ENCODE peak calls at places on chromosome 19, in nine cellular contexts. One of them, this sample, is unnamed.

GRCh38 chr19:57850553-57851017 is 926 bp downstream of the ZNF587 start:
- DNase-seq in lung microvascular endothelial cell: peak
- DNase-seq in B cell: no peak
- DNase-seq in NCI-H748 treated with DMSO at 0.1 percent for 48 hours: peak
- DNase-seq in cardiac muscle cell: peak
- DNase-seq in foreskin keratinocyte: no peak
- DNase-seq in CD4-positive, CD25-positive, alpha-beta regulatory T cell: peak
- DNase-seq in brain microvascular endothelial cell: peak
- DNase-seq in germinal center: no peak
- DNase-seq in this sample: no peak

GRCh38 chr19:45177817-45178261 is at the start of gene TRAPPC6A:
- DNase-seq in foreskin keratinocyte: peak
- DNase-seq in germinal center: no peak
- DNase-seq in NCI-H748 treated with DMSO at 0.1 percent for 48 hours: no peak
- DNase-seq in B cell: no peak
- DNase-seq in brain microvascular endothelial cell: peak
- DNase-seq in lung microvascular endothelial cell: peak
- DNase-seq in CD4-positive, CD25-positive, alpha-beta regulatory T cell: no peak
- DNase-seq in cardiac muscle cell: no peak
- DNase-seq in this sample: no peak

GRCh38 chr19:55542292-55542855 is 3.0 kb downstream of the SBK3 start:
- DNase-seq in lung microvascular endothelial cell: no peak
- DNase-seq in germinal center: no peak
- DNase-seq in B cell: no peak
- DNase-seq in NCI-H748 treated with DMSO at 0.1 percent for 48 hours: no peak
- DNase-seq in brain microvascular endothelial cell: no peak
- DNase-seq in cardiac muscle cell: no peak
- DNase-seq in foreskin keratinocyte: no peak
- DNase-seq in CD4-positive, CD25-positive, alpha-beta regulatory T cell: no peak
- DNase-seq in this sample: no peak

GRCh38 chr19:51701468-51702100 is 8.5 kb downstream of the SPACA6 start:
- DNase-seq in CD4-positive, CD25-positive, alpha-beta regulatory T cell: no peak
- DNase-seq in NCI-H748 treated with DMSO at 0.1 percent for 48 hours: no peak
- DNase-seq in cardiac muscle cell: no peak
- DNase-seq in B cell: no peak
- DNase-seq in foreskin keratinocyte: no peak
- DNase-seq in brain microvascular endothelial cell: no peak
- DNase-seq in germinal center: no peak
- DNase-seq in lung microvascular endothelial cell: no peak
- DNase-seq in this sample: no peak

GRCh38 chr19:18294467-18294864 is 13.0 kb upstream of the JUND start:
- DNase-seq in lung microvascular endothelial cell: no peak
- DNase-seq in germinal center: peak
- DNase-seq in CD4-positive, CD25-positive, alpha-beta regulatory T cell: peak
- DNase-seq in foreskin keratinocyte: no peak
- DNase-seq in brain microvascular endothelial cell: no peak
- DNase-seq in cardiac muscle cell: no peak
- DNase-seq in NCI-H748 treated with DMSO at 0.1 percent for 48 hours: peak
- DNase-seq in B cell: peak
- DNase-seq in this sample: no peak

GRCh38 chr19:10120538-10121198 is 969 bp upstream of the EIF3G start:
- DNase-seq in cardiac muscle cell: peak
- DNase-seq in NCI-H748 treated with DMSO at 0.1 percent for 48 hours: no peak
- DNase-seq in B cell: no peak
- DNase-seq in CD4-positive, CD25-positive, alpha-beta regulatory T cell: no peak
- DNase-seq in foreskin keratinocyte: peak
- DNase-seq in germinal center: no peak
- DNase-seq in lung microvascular endothelial cell: peak
- DNase-seq in brain microvascular endothelial cell: peak
- DNase-seq in this sample: no peak

GRCh38 chr19:56567274-56568120 is at the start of gene ZNF470:
- DNase-seq in germinal center: peak
- DNase-seq in foreskin keratinocyte: peak
- DNase-seq in lung microvascular endothelial cell: peak
- DNase-seq in brain microvascular endothelial cell: peak
- DNase-seq in B cell: peak
- DNase-seq in NCI-H748 treated with DMSO at 0.1 percent for 48 hours: peak
- DNase-seq in CD4-positive, CD25-positive, alpha-beta regulatory T cell: peak
- DNase-seq in cardiac muscle cell: peak
- DNase-seq in this sample: peak

GRCh38 chr19:3184847-3185481 is 766 bp upstream of the NCLN start:
- DNase-seq in brain microvascular endothelial cell: peak
- DNase-seq in CD4-positive, CD25-positive, alpha-beta regulatory T cell: no peak
- DNase-seq in cardiac muscle cell: peak
- DNase-seq in germinal center: no peak
- DNase-seq in foreskin keratinocyte: no peak
- DNase-seq in B cell: peak
- DNase-seq in lung microvascular endothelial cell: peak
- DNase-seq in NCI-H748 treated with DMSO at 0.1 percent for 48 hours: peak
- DNase-seq in this sample: no peak

GRCh38 chr19:2227415-2228156 is 8.5 kb downstream of the PLEKHJ1 start:
- DNase-seq in germinal center: peak
- DNase-seq in B cell: peak
- DNase-seq in NCI-H748 treated with DMSO at 0.1 percent for 48 hours: no peak
- DNase-seq in foreskin keratinocyte: no peak
- DNase-seq in cardiac muscle cell: no peak
- DNase-seq in CD4-positive, CD25-positive, alpha-beta regulatory T cell: no peak
- DNase-seq in brain microvascular endothelial cell: no peak
- DNase-seq in lung microvascular endothelial cell: no peak
- DNase-seq in this sample: no peak

GRCh38 chr19:13055213-13056051 is 47.2 kb downstream of the LYL1 start:
- DNase-seq in B cell: no peak
- DNase-seq in brain microvascular endothelial cell: peak
- DNase-seq in lung microvascular endothelial cell: peak
- DNase-seq in cardiac muscle cell: peak
- DNase-seq in germinal center: no peak
- DNase-seq in CD4-positive, CD25-positive, alpha-beta regulatory T cell: no peak
- DNase-seq in NCI-H748 treated with DMSO at 0.1 percent for 48 hours: no peak
- DNase-seq in foreskin keratinocyte: no peak
- DNase-seq in this sample: peak

GRCh38 chr19:56350416-56351045 is 35.9 kb upstream of the ZSCAN5A start:
- DNase-seq in B cell: peak
- DNase-seq in cardiac muscle cell: peak
- DNase-seq in foreskin keratinocyte: no peak
- DNase-seq in lung microvascular endothelial cell: peak
- DNase-seq in NCI-H748 treated with DMSO at 0.1 percent for 48 hours: peak
- DNase-seq in brain microvascular endothelial cell: peak
- DNase-seq in germinal center: peak
- DNase-seq in CD4-positive, CD25-positive, alpha-beta regulatory T cell: peak
- DNase-seq in this sample: no peak

This sample was measured in GOT3.